ENCODE peak calls at places on chromosomes 16 and 17, in ten cellular contexts. V, O, K, L, S, T, B, F, A and Z are unnamed samples.

GRCh38 chr17:65794572-65794971 is 233.1 kb upstream of the AXIN2 start:
- DNase-seq in A (peak; percentile 47), L (no peak), B (no peak), T (no peak), K (no peak), S (peak; percentile 13), F (no peak), V (no peak), O (no peak), Z (no peak)

GRCh38 chr17:3761061-3761917 is 37.6 kb downstream of the HASPIN start:
- DNase-seq in L (no peak), A (no peak), F (no peak), T (no peak), K (no peak), V (no peak), O (no peak), B (no peak), S (no peak), Z (no peak)

GRCh38 chr16:85421338-85422123 is 191.6 kb upstream of the GSE1 start:
- DNase-seq in T (no peak), L (no peak), B (no peak), S (no peak), K (no peak), F (no peak), A (no peak), O (peak; percentile 13), V (peak; percentile 11), Z (peak; percentile 49)

GRCh38 chr16:77062878-77063566 is 128.0 kb upstream of the MON1B start:
- DNase-seq in T (no peak), B (no peak), V (no peak), O (no peak), A (no peak), S (no peak), K (no peak), L (no peak), F (no peak), Z (no peak)

GRCh38 chr16:17744903-17745581 is 274.3 kb upstream of the XYLT1 start:
- DNase-seq in S (no peak), O (no peak), V (no peak), A (no peak), F (no peak), K (no peak), B (no peak), T (no peak), L (no peak), Z (no peak)

GRCh38 chr16:8855051-8855786 is 13.6 kb downstream of the CARHSP1 start:
- DNase-seq in K (no peak), O (no peak), A (no peak), T (no peak), V (no peak), S (no peak), F (no peak), L (no peak), B (no peak), Z (no peak)

GRCh38 chr16:79902351-79902750 is 301.8 kb upstream of the MAF start:
- DNase-seq in B (no peak), A (no peak), V (no peak), F (no peak), O (no peak), T (no peak), K (no peak), S (no peak), L (no peak), Z (no peak)

GRCh38 chr17:44828919-44829557 is 1.0 kb downstream of the GJC1 start:
- DNase-seq in V (no peak), T (no peak), O (no peak), K (no peak), S (no peak), L (no peak), F (no peak), B (no peak), A (peak; percentile 40), Z (no peak)

GRCh38 chr16:31350275-31351005 is 4.5 kb upstream of the ITGAX start:
- DNase-seq in B (no peak), T (no peak), A (no peak), L (no peak), F (no peak), O (no peak), K (no peak), V (no peak), S (no peak), Z (no peak)

GRCh38 chr16:25838724-25839186 is 147.0 kb downstream of the HS3ST4 start:
- DNase-seq in L (no peak), A (peak; percentile 59), F (no peak), K (no peak), S (peak; percentile 41), T (peak; percentile 3), V (no peak), O (no peak), B (no peak), Z (no peak)

GRCh38 chr17:28748852-28749515 is 5.2 kb downstream of the TRAF4 start:
- DNase-seq in F (no peak), T (no peak), V (no peak), L (no peak), A (no peak), S (no peak), B (no peak), K (no peak), O (no peak), Z (no peak)

GRCh38 chr17:50668025-50668837 is 33.5 kb downstream of the ABCC3 start:
- DNase-seq in O (no peak), L (no peak), K (no peak), T (no peak), F (no peak), A (peak; percentile 49), B (no peak), V (no peak), S (peak; percentile 41), Z (no peak)

GRCh38 chr16:22813946-22814325 is at the start of gene HS3ST2:
- DNase-seq in F (no peak), O (no peak), V (no peak), A (peak; percentile 26), T (no peak), L (no peak), K (peak; percentile 21), B (no peak), S (no peak), Z (no peak)

GRCh38 chr16:88970095-88970494 is 6.9 kb downstream of the CBFA2T3 start:
- DNase-seq in B (no peak), O (no peak), K (no peak), F (no peak), V (no peak), S (no peak), T (no peak), L (no peak), A (no peak), Z (no peak)

GRCh38 chr17:44361292-44362055 is 2.2 kb downstream of the FAM171A2 start:
- DNase-seq in B (no peak), T (no peak), K (no peak), A (no peak), S (no peak), L (no peak), F (no peak), V (no peak), O (no peak), Z (no peak)

GRCh38 chr17:11944587-11944986 is 52.7 kb downstream of the ZNF18 start:
- DNase-seq in L (no peak), B (no peak), A (peak; percentile 8), K (no peak), V (no peak), O (no peak), F (no peak), T (no peak), S (no peak), Z (no peak)

GRCh38 chr17:1764274-1764673 is 2.4 kb downstream of the SERPINF1 start:
- DNase-seq in A (peak; percentile 95), V (no peak), O (peak; percentile 41), K (peak; percentile 77), S (peak; percentile 87), L (peak; percentile 96), T (peak; percentile 44), B (peak; percentile 59), F (peak; percentile 88), Z (peak; percentile 83)

GRCh38 chr16:16151315-16151714 is 72.0 kb downstream of the ABCC6 start:
- DNase-seq in V (no peak), B (no peak), O (no peak), S (peak; percentile 65), A (peak; percentile 32), K (no peak), L (no peak), T (no peak), F (no peak), Z (no peak)
- TF ChIP-seq CTCF in V (no peak), B (no peak), O (no peak), S (no peak), A (no peak), K (no peak), L (no peak), T (no peak), F (no peak), Z (no peak)

GRCh38 chr16:23877107-23878070 is 41.6 kb downstream of the PRKCB start:
- DNase-seq in L (no peak), T (no peak), S (no peak), F (peak; percentile 65), A (no peak), K (no peak), O (no peak), B (no peak), V (no peak), Z (no peak)
- TF ChIP-seq CTCF in L (no peak), T (no peak), S (no peak), F (peak; percentile 41), A (no peak), K (no peak), O (no peak), B (no peak), V (no peak), Z (no peak)

DNA sequence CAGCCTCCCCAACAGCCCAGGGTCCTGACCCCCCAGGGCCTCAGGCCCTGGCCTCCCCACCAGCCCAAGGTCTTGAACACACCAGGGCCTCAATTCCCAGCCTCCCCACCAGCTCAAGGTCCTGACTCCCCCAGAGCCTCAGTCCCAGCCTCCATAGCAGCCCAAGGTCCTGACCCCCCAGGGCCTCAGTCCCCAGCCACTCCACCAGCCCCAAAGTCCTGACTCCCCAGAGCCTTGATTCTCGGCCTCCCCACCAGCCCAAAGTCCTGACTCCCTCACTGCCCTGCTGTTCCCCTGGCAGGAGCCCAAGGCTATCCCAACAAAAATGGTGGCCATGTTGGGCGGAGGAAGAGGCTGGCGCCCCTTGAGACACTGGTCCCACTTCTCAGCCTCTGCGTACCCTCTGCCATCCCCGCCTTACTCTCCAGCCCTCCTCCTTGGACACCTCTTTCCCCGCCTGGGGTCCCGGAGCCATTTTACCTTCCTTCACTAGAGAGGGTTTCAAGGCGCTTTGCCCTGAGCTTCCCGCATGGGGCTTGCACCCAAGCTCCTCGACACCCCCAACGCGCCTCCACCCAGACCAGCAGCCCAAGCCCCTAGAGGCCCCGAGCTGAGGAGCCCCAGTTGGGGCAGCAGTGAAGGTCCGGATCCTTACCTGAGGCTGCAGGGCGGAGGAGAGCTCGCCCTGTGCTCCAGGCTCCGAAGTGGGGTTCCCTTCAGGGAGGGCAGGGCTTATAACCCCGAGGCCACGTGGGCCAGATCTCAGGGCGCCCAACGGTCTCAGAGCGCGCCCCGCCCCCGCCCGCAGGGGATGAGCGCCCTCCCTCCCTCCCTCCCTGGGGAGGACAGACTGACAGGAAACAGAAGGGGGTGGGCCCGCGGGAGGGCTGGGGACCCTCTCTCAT is 3.5 kb upstream of the TSPOAP1 start:
- DNase-seq in V (no peak), T (no peak), B (peak; percentile 74), F (no peak), S (no peak), A (no peak), L (no peak), K (peak; percentile 65), O (peak; percentile 88), Z (peak; percentile 75)
- TF ChIP-seq CTCF in V (no peak), T (no peak), B (no peak), F (no peak), S (no peak), A (no peak), L (no peak), K (no peak), O (no peak), Z (no peak)

GRCh38 chr16:3305109-3306068 is at the start of the genes TIGD7 and ZNF75A:
- DNase-seq in A (peak; percentile 86), B (peak; percentile 87), O (peak; percentile 83), K (peak; percentile 88), V (peak; percentile 56), S (peak; percentile 88), F (peak; percentile 93), T (peak; percentile 45), L (peak; percentile 95), Z (peak; percentile 89)
- TF ChIP-seq CTCF in A (no peak), B (no peak), O (no peak), K (peak; percentile 13), V (no peak), S (peak; percentile 4), F (no peak), T (peak; percentile 8), L (no peak), Z (no peak)